ENCODE peak calls at places on chromosomes 5 and 9, in five cellular contexts. Q, P, Y, E and W are unnamed samples.
A peak's percentile ranks its signal among the peaks of the same experiment; 100 is the strongest.

GRCh38 chr5:52727001-52727400 is 60.7 kb upstream of the ITGA1 start:
- DNase-seq in Q (peak; percentile 41), P (no peak), Y (no peak), E (no peak), W (peak; percentile 52)

GRCh38 chr9:87198716-87199115 is 251.4 kb upstream of the GAS1 start:
- DNase-seq in Q (peak; percentile 41), P (no peak), Y (no peak), E (no peak), W (no peak)

GRCh38 chr9:124260769-124261603 is 3.2 kb downstream of the NEK6 start:
- DNase-seq in Q (peak; percentile 82), P (peak; percentile 88), Y (no peak), E (no peak), W (peak; percentile 85)

GRCh38 chr5:36701085-36701691 is 94.8 kb downstream of the SLC1A3 start:
- DNase-seq in Q (no peak), P (no peak), Y (no peak), E (peak; percentile 95), W (no peak)

GRCh38 chr9:102362463-102363138 is 624.2 kb upstream of the GRIN3A start:
- DNase-seq in Q (no peak), P (no peak), Y (no peak), E (no peak), W (no peak)

GRCh38 chr5:100758780-100759179 is 144.3 kb downstream of the ST8SIA4 start:
- DNase-seq in Q (no peak), P (no peak), Y (no peak), E (no peak), W (no peak)

GRCh38 chr9:34547960-34548603 is 25.3 kb upstream of the ENHO start:
- DNase-seq in Q (peak; percentile 86), P (peak; percentile 17), Y (peak; percentile 89), E (peak; percentile 81), W (peak; percentile 61)

GRCh38 chr5:109597893-109598292 is 91.8 kb upstream of the MAN2A1 start:
- DNase-seq in Q (no peak), P (no peak), Y (no peak), E (no peak), W (no peak)

GRCh38 chr9:97237951-97238851 is 69.3 kb upstream of the CCDC180 start:
- DNase-seq in Q (peak; percentile 84), P (peak; percentile 90), Y (peak; percentile 94), E (peak; percentile 89), W (peak; percentile 66)

GRCh38 chr5:140806834-140807775 is at the start of gene PCDHA4:
- DNase-seq in Q (no peak), P (no peak), Y (peak; percentile 87), E (peak; percentile 67), W (peak; percentile 19)

GRCh38 chr9:35669331-35670145 is 4.2 kb upstream of the CA9 start:
- DNase-seq in Q (no peak), P (no peak), Y (no peak), E (no peak), W (peak; percentile 60)

GRCh38 chr5:119269061-119269579 is 86.7 kb upstream of the TNFAIP8 start:
- DNase-seq in Q (peak; percentile 31), P (peak; percentile 28), Y (no peak), E (peak; percentile 33), W (peak; percentile 20)

GRCh38 chr9:35664531-35665470 is at the start of gene ARHGEF39:
- DNase-seq in Q (peak; percentile 93), P (peak; percentile 83), Y (peak; percentile 84), E (peak; percentile 90), W (peak; percentile 79)

GRCh38 chr5:178463321-178464155 is 126.7 kb downstream of the COL23A1 start:
- DNase-seq in Q (no peak), P (no peak), Y (no peak), E (no peak), W (no peak)

GRCh38 chr5:84549054-84549453 is 164.4 kb upstream of the EDIL3 start:
- DNase-seq in Q (no peak), P (no peak), Y (no peak), E (no peak), W (no peak)

GRCh38 chr9:117290809-117291208 is 124.0 kb downstream of the ASTN2 start:
- DNase-seq in Q (no peak), P (no peak), Y (no peak), E (no peak), W (no peak)

GRCh38 chr5:24832021-24832420 is 187.2 kb upstream of the CDH10 start:
- DNase-seq in Q (no peak), P (no peak), Y (no peak), E (no peak), W (no peak)

GRCh38 chr5:170522211-170523128 is 18.6 kb downstream of the KCNIP1 start:
- DNase-seq in Q (peak; percentile 51), P (no peak), Y (no peak), E (no peak), W (no peak)

GRCh38 chr9:97474373-97474925 is 27.0 kb upstream of the TMOD1 start:
- DNase-seq in Q (no peak), P (no peak), Y (no peak), E (no peak), W (peak; percentile 35)

GRCh38 chr9:78666818-78667429 is 370.0 kb downstream of the PSAT1 start:
- DNase-seq in Q (no peak), P (no peak), Y (no peak), E (no peak), W (no peak)

GRCh38 chr9:1096155-1096964 is 46.2 kb downstream of the DMRT2 start:
- DNase-seq in Q (no peak), P (no peak), Y (no peak), E (no peak), W (no peak)

GRCh38 chr9:38263534-38263933 is 129.0 kb upstream of the ALDH1B1 start:
- DNase-seq in Q (peak; percentile 48), P (no peak), Y (no peak), E (no peak), W (peak; percentile 37)

GRCh38 chr9:69671904-69672827 is at the start of gene APBA1:
- DNase-seq in Q (peak; percentile 90), P (no peak), Y (peak; percentile 80), E (peak; percentile 74), W (peak; percentile 34)

GRCh38 chr9:104808030-104808614 is 44.2 kb downstream of the NIPSNAP3B start:
- DNase-seq in Q (peak; percentile 49), P (no peak), Y (no peak), E (no peak), W (no peak)

GRCh38 chr5:125038477-125038876 is 292.0 kb upstream of the ZNF608 start:
- DNase-seq in Q (no peak), P (no peak), Y (no peak), E (no peak), W (no peak)

GRCh38 chr9:91424403-91425176 is 958 bp upstream of the NFIL3 start:
- DNase-seq in Q (peak; percentile 98), P (peak; percentile 75), Y (peak; percentile 91), E (peak; percentile 69), W (peak; percentile 95)

GRCh38 chr9:89360465-89360864 is 42.2 kb downstream of the SECISBP2 start:
- DNase-seq in Q (no peak), P (no peak), Y (peak; percentile 12), E (no peak), W (peak; percentile 6)

GRCh38 chr5:157266286-157267007 is 524 bp downstream of the CYFIP2 start:
- DNase-seq in Q (peak; percentile 31), P (no peak), Y (no peak), E (peak; percentile 49), W (no peak)

GRCh38 chr5:167311340-167311739 is 980.1 kb upstream of the WWC1 start:
- DNase-seq in Q (no peak), P (no peak), Y (no peak), E (no peak), W (no peak)

GRCh38 chr5:179572386-179572785 is 22.0 kb downstream of the RUFY1 start:
- DNase-seq in Q (no peak), P (no peak), Y (no peak), E (no peak), W (no peak)

GRCh38 chr5:72288923-72289322 is 31.1 kb downstream of the MRPS27 start:
- DNase-seq in Q (no peak), P (no peak), Y (no peak), E (peak; percentile 35), W (no peak)

GRCh38 chr5:28403846-28404245 is 1365.5 kb upstream of the CDH9 start:
- DNase-seq in Q (no peak), P (no peak), Y (no peak), E (no peak), W (no peak)

GRCh38 chr5:56175028-56175427 is 58.1 kb downstream of the ANKRD55 start:
- DNase-seq in Q (no peak), P (no peak), Y (no peak), E (no peak), W (no peak)

GRCh38 chr5:146069780-146070099 is 35.6 kb downstream of the PLAC8L1 start:
- DNase-seq in Q (no peak), P (no peak), Y (no peak), E (no peak), W (no peak)

DNA sequence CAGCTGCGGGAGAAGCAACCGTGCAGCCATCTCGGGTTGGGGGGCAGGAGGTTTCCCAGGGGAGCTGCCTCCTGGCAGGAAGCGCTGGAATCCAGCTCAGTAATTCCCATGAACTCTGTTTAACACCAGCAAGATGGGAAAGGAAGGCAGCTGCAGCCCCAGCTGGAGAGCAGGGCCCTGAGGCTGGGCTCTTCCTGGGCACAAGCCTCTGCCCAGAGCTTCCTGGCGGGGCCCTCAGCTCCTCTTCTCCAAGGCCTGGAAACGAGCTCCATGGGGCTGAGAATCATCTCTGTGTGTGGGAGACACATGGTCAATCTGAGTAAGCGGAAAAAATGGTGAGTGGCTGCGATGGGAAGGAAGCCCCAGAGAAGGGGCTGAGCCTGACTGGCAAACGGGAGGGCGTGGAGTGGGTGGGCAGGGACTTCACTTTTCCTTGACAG is 6.3 kb downstream of the MRPL36 start:
- DNase-seq in Q (no peak), P (no peak), Y (no peak), E (no peak), W (peak; percentile 52)
- H3K4me3 ChIP-seq in Q (no peak overlapping the region), P (no peak overlapping the region), Y (no peak overlapping the region), E (no peak overlapping the region), W (no peak overlapping the region)

GRCh38 chr5:9543266-9543925 is 2.5 kb downstream of the SEMA5A start:
- DNase-seq in Q (peak; percentile 68), P (no peak), Y (no peak), E (no peak), W (peak; percentile 66)
- H3K4me3 ChIP-seq in Q (peak overlapping the region; percentile 84), P (no peak overlapping the region), Y (no peak overlapping the region), E (peak overlapping the region; percentile 96), W (peak overlapping the region; percentile 87)

GRCh38 chr5:147240266-147240985 is 5.6 kb downstream of the STK32A start:
- DNase-seq in Q (no peak), P (no peak), Y (no peak), E (no peak), W (no peak)

GRCh38 chr5:147234098-147234824 is 565 bp upstream of the STK32A start:
- DNase-seq in Q (no peak), P (no peak), Y (no peak), E (no peak), W (no peak)

GRCh38 chr5:147234825-147235635 is at the start of gene STK32A:
- DNase-seq in Q (peak; percentile 43), P (no peak), Y (peak; percentile 32), E (peak; percentile 80), W (no peak)
- H3K4me3 ChIP-seq in Q (peak within 1 kb of the TSS; percentile 79), P (no peak within 1 kb of the TSS), Y (peak within 1 kb of the TSS; percentile 71), E (peak within 1 kb of the TSS; percentile 66), W (peak within 1 kb of the TSS; percentile 50)

DNA sequence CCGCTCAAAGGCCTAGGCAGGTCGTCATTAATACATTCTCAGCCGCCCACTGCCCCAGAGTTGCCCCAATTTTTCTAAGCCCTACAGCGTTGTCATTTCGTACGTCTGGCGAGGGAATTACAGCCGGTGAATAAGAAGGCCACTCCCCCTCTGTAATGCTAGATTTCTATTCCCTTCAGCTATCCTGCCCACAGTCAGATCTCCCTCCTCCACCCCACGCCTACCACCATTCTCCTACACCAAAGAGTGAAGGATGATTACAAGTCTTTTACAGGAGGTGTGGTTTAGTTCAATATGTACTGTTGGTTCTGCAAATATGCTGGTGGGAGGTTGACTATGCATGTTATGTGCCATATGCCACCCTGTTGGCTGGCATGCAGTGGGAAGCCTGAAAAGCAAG is 83.7 kb upstream of the SMIM15 start:
- DNase-seq in Q (peak; percentile 31), P (no peak), Y (no peak), E (no peak), W (no peak)
- H3K4me3 ChIP-seq in Q (no peak overlapping the region), P (no peak overlapping the region), Y (no peak overlapping the region), E (no peak overlapping the region), W (no peak overlapping the region)